ENCODE peak calls at places on chromosomes 4 and X, in four cellular contexts. C is GM23248, Z is amniotic stem cell, E is OCI-LY7. K is an unnamed sample.

GRCh38 chr4:90572996-90573395 is 445.8 kb downstream of the CCSER1 start:
- DNase-seq in C (no peak), Z (no peak), E (no peak), K (no peak)

GRCh38 chr4:76562161-76562560 is 127.1 kb downstream of the SHROOM3 start:
- DNase-seq in C (peak; percentile 79), Z (peak; percentile 32), E (no peak), K (no peak)

GRCh38 chr4:7261174-7261573 is 68.8 kb downstream of the SORCS2 start:
- DNase-seq in C (peak; percentile 62), Z (no peak), E (no peak), K (no peak)

GRCh38 chr4:4995103-4995761 is 24.0 kb downstream of the CYTL1 start:
- DNase-seq in C (peak; percentile 78), Z (no peak), E (peak; percentile 74), K (no peak)

GRCh38 chr4:48269861-48270515 is 350 bp upstream of the TEC start:
- DNase-seq in C (peak; percentile 82), Z (peak; percentile 48), E (peak; percentile 79), K (peak; percentile 45)

GRCh38 chr4:10532155-10532554 is 74.9 kb upstream of the ZNF518B start:
- DNase-seq in C (no peak), Z (no peak), E (no peak), K (no peak)

GRCh38 chr4:37685211-37685725 is 908 bp downstream of the RELL1 start:
- DNase-seq in C (peak; percentile 80), Z (no peak), E (peak; percentile 65), K (no peak)

GRCh38 chr4:80074059-80074458 is 1.0 kb upstream of the ANTXR2 start:
- DNase-seq in C (no peak), Z (no peak), E (no peak), K (no peak)

GRCh38 chr4:25861422-25861926 is 1.3 kb downstream of the SEL1L3 start:
- DNase-seq in C (peak; percentile 59), Z (no peak), E (peak; percentile 50), K (no peak)

GRCh38 chr4:40196724-40197281 is at the start of gene RHOH:
- DNase-seq in C (no peak), Z (no peak), E (peak; percentile 93), K (no peak)

GRCh38 chr4:56674984-56675383 is 6.1 kb downstream of the HOPX start:
- DNase-seq in C (no peak), Z (no peak), E (no peak), K (no peak)

GRCh38 chrX:19388064-19388679 is 44.4 kb downstream of the PDHA1 start:
- DNase-seq in C (no peak), Z (no peak), E (no peak), K (no peak)

GRCh38 chr4:71538528-71538927 is 199.7 kb downstream of the SLC4A4 start:
- DNase-seq in C (no peak), Z (no peak), E (no peak), K (no peak)

GRCh38 chr4:98311656-98312055 is 50.5 kb downstream of the RAP1GDS1 start:
- DNase-seq in C (no peak), Z (no peak), E (no peak), K (no peak)

GRCh38 chr4:146550161-146550560 is 28.4 kb upstream of the SLC10A7 start:
- DNase-seq in C (no peak), Z (no peak), E (no peak), K (no peak)

GRCh38 chr4:166635367-166635766 is 598.9 kb downstream of the SPOCK3 start:
- DNase-seq in C (no peak), Z (no peak), E (no peak), K (no peak)

GRCh38 chr4:7031526-7032449 is 11.4 kb upstream of the TADA2B start:
- DNase-seq in C (no peak), Z (no peak), E (no peak), K (no peak)

K was measured in cortex of kidney.